ENCODE peak calls at places on chromosomes 5 and 9, in nine cellular contexts. One of them, this sample, is unnamed.

GRCh38 chr5:100270323-100270771 is 264.8 kb upstream of the FAM174A start:
- DNase-seq in AG04450: no peak
- DNase-seq in GM12865: no peak
- DNase-seq in retinal pigment epithelial cell: peak
- DNase-seq in AG04449: no peak
- DNase-seq in fibroblast of the aortic adventitia: no peak
- DNase-seq in cardiac muscle cell: no peak
- DNase-seq in mesothelial cell of epicardium: no peak
- DNase-seq in PC-9: no peak
- DNase-seq in this sample: no peak

GRCh38 chr5:82918311-82919031 is 158.7 kb downstream of the TMEM167A start:
- DNase-seq in AG04450: no peak
- DNase-seq in GM12865: no peak
- DNase-seq in retinal pigment epithelial cell: no peak
- DNase-seq in AG04449: no peak
- DNase-seq in fibroblast of the aortic adventitia: peak
- DNase-seq in cardiac muscle cell: no peak
- DNase-seq in mesothelial cell of epicardium: no peak
- DNase-seq in PC-9: no peak
- DNase-seq in this sample: no peak

GRCh38 chr5:107919361-107919760 is 248.6 kb upstream of the EFNA5 start:
- DNase-seq in AG04450: no peak
- DNase-seq in GM12865: peak
- DNase-seq in retinal pigment epithelial cell: no peak
- DNase-seq in AG04449: no peak
- DNase-seq in fibroblast of the aortic adventitia: no peak
- DNase-seq in cardiac muscle cell: no peak
- DNase-seq in mesothelial cell of epicardium: no peak
- DNase-seq in PC-9: no peak
- DNase-seq in this sample: no peak

GRCh38 chr5:61732376-61732775 is 400.3 kb downstream of the ZSWIM6 start:
- DNase-seq in AG04450: no peak
- DNase-seq in GM12865: no peak
- DNase-seq in retinal pigment epithelial cell: no peak
- DNase-seq in AG04449: no peak
- DNase-seq in fibroblast of the aortic adventitia: peak
- DNase-seq in cardiac muscle cell: peak
- DNase-seq in mesothelial cell of epicardium: no peak
- DNase-seq in PC-9: no peak
- DNase-seq in this sample: no peak

GRCh38 chr9:35521708-35522107 is 31.8 kb downstream of the RUSC2 start:
- DNase-seq in AG04450: peak
- DNase-seq in GM12865: no peak
- DNase-seq in retinal pigment epithelial cell: no peak
- DNase-seq in AG04449: peak
- DNase-seq in fibroblast of the aortic adventitia: peak
- DNase-seq in cardiac muscle cell: peak
- DNase-seq in mesothelial cell of epicardium: no peak
- DNase-seq in PC-9: no peak
- DNase-seq in this sample: no peak

GRCh38 chr9:114156658-114157421 is 1.5 kb downstream of the COL27A1 start:
- DNase-seq in AG04450: peak
- DNase-seq in GM12865: no peak
- DNase-seq in retinal pigment epithelial cell: no peak
- DNase-seq in AG04449: peak
- DNase-seq in fibroblast of the aortic adventitia: peak
- DNase-seq in cardiac muscle cell: peak
- DNase-seq in mesothelial cell of epicardium: peak
- DNase-seq in PC-9: no peak
- DNase-seq in this sample: no peak

GRCh38 chr5:151870820-151871219 is 53.8 kb downstream of the GLRA1 start:
- DNase-seq in AG04450: no peak
- DNase-seq in GM12865: no peak
- DNase-seq in retinal pigment epithelial cell: peak
- DNase-seq in AG04449: peak
- DNase-seq in fibroblast of the aortic adventitia: no peak
- DNase-seq in cardiac muscle cell: no peak
- DNase-seq in mesothelial cell of epicardium: no peak
- DNase-seq in PC-9: no peak
- DNase-seq in this sample: no peak

GRCh38 chr9:89887286-89887685 is 282.5 kb downstream of the GADD45G start:
- DNase-seq in AG04450: no peak
- DNase-seq in GM12865: no peak
- DNase-seq in retinal pigment epithelial cell: no peak
- DNase-seq in AG04449: no peak
- DNase-seq in fibroblast of the aortic adventitia: no peak
- DNase-seq in cardiac muscle cell: no peak
- DNase-seq in mesothelial cell of epicardium: peak
- DNase-seq in PC-9: no peak
- DNase-seq in this sample: no peak

GRCh38 chr5:159764283-159764927 is 151.9 kb upstream of the ADRA1B start:
- DNase-seq in AG04450: peak
- DNase-seq in GM12865: no peak
- DNase-seq in retinal pigment epithelial cell: peak
- DNase-seq in AG04449: peak
- DNase-seq in fibroblast of the aortic adventitia: peak
- DNase-seq in cardiac muscle cell: no peak
- DNase-seq in mesothelial cell of epicardium: no peak
- DNase-seq in PC-9: no peak
- DNase-seq in this sample: no peak

GRCh38 chr5:74251106-74252032 is 389.2 kb downstream of the ENC1 start:
- DNase-seq in AG04450: peak
- DNase-seq in GM12865: no peak
- DNase-seq in retinal pigment epithelial cell: peak
- DNase-seq in AG04449: peak
- DNase-seq in fibroblast of the aortic adventitia: peak
- DNase-seq in cardiac muscle cell: no peak
- DNase-seq in mesothelial cell of epicardium: no peak
- DNase-seq in PC-9: peak
- DNase-seq in this sample: no peak

GRCh38 chr5:151678713-151679112 is 8.0 kb downstream of the SPARC start:
- DNase-seq in AG04450: no peak
- DNase-seq in GM12865: no peak
- DNase-seq in retinal pigment epithelial cell: no peak
- DNase-seq in AG04449: no peak
- DNase-seq in fibroblast of the aortic adventitia: peak
- DNase-seq in cardiac muscle cell: no peak
- DNase-seq in mesothelial cell of epicardium: no peak
- DNase-seq in PC-9: no peak
- DNase-seq in this sample: no peak

GRCh38 chr5:170420809-170421412 is 31.7 kb upstream of the KCNMB1 start:
- DNase-seq in AG04450: peak
- DNase-seq in GM12865: peak
- DNase-seq in retinal pigment epithelial cell: peak
- DNase-seq in AG04449: peak
- DNase-seq in fibroblast of the aortic adventitia: peak
- DNase-seq in cardiac muscle cell: peak
- DNase-seq in mesothelial cell of epicardium: peak
- DNase-seq in PC-9: peak
- DNase-seq in this sample: peak

GRCh38 chr9:135296783-135297715 is 182.5 kb upstream of the PPP1R26 start:
- DNase-seq in AG04450: no peak
- DNase-seq in GM12865: no peak
- DNase-seq in retinal pigment epithelial cell: no peak
- DNase-seq in AG04449: no peak
- DNase-seq in fibroblast of the aortic adventitia: no peak
- DNase-seq in cardiac muscle cell: no peak
- DNase-seq in mesothelial cell of epicardium: no peak
- DNase-seq in PC-9: no peak
- DNase-seq in this sample: no peak

GRCh38 chr5:15683332-15683731 is 183.4 kb downstream of the FBXL7 start:
- DNase-seq in AG04450: no peak
- DNase-seq in GM12865: peak
- DNase-seq in retinal pigment epithelial cell: no peak
- DNase-seq in AG04449: no peak
- DNase-seq in fibroblast of the aortic adventitia: no peak
- DNase-seq in cardiac muscle cell: peak
- DNase-seq in mesothelial cell of epicardium: no peak
- DNase-seq in PC-9: no peak
- DNase-seq in this sample: no peak

DNA sequence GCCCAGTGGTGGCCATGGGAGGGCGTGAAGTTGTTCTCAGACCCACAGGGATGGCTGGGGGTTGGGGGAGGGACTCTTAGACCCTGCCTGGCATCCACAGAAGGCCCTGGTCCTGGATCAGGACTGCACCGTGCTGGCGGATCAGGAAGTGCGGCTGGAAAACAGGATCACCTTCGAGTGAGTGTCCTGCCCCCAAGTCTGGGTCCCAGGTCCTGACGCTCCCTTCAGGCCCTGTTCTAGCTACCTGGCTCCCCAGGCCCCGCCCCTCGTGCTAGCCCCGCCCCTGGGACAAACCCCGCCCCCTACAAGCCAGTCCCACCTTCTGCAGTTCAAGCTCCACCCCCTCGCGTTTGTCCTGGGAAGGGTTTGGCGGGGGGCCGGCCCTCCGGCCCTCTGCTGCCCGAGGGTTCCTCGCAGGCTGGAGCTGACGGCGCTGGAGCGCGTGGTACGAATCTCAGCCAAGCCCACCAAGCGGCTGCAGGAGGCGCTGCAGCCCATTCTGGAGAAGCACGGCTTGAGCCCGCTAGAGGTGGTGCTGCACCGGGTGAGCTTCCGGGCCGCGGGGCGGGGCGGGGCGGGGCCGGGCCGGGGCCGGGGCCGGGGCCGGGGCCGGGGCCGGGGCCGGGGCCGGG is 12.9 kb downstream of the RGS14 start:
- DNase-seq in AG04450: peak
- DNase-seq in GM12865: no peak
- DNase-seq in retinal pigment epithelial cell: peak
- DNase-seq in AG04449: no peak
- DNase-seq in fibroblast of the aortic adventitia: peak
- DNase-seq in cardiac muscle cell: peak
- DNase-seq in mesothelial cell of epicardium: peak
- DNase-seq in PC-9: peak
- DNase-seq in this sample: peak
- TF ChIP-seq CTCF in AG04450: peak
- TF ChIP-seq CTCF in GM12865: no peak
- TF ChIP-seq CTCF in retinal pigment epithelial cell: peak
- TF ChIP-seq CTCF in AG04449: peak
- TF ChIP-seq CTCF in fibroblast of the aortic adventitia: peak
- TF ChIP-seq CTCF in cardiac muscle cell: peak
- TF ChIP-seq CTCF in mesothelial cell of epicardium: peak
- TF ChIP-seq CTCF in PC-9: peak
- TF ChIP-seq CTCF in this sample: peak

GRCh38 chr9:92729735-92730155 is 34.9 kb downstream of the BICD2 start:
- DNase-seq in AG04450: no peak
- DNase-seq in GM12865: no peak
- DNase-seq in retinal pigment epithelial cell: no peak
- DNase-seq in AG04449: no peak
- DNase-seq in fibroblast of the aortic adventitia: no peak
- DNase-seq in cardiac muscle cell: no peak
- DNase-seq in mesothelial cell of epicardium: no peak
- DNase-seq in PC-9: no peak
- DNase-seq in this sample: no peak
- TF ChIP-seq CTCF in AG04450: no peak
- TF ChIP-seq CTCF in GM12865: no peak
- TF ChIP-seq CTCF in retinal pigment epithelial cell: no peak
- TF ChIP-seq CTCF in AG04449: no peak
- TF ChIP-seq CTCF in fibroblast of the aortic adventitia: no peak
- TF ChIP-seq CTCF in cardiac muscle cell: no peak
- TF ChIP-seq CTCF in mesothelial cell of epicardium: no peak
- TF ChIP-seq CTCF in PC-9: no peak
- TF ChIP-seq CTCF in this sample: no peak

GRCh38 chr5:350355-350754 is 28.8 kb downstream of the AHRR start:
- DNase-seq in AG04450: no peak
- DNase-seq in GM12865: no peak
- DNase-seq in retinal pigment epithelial cell: no peak
- DNase-seq in AG04449: no peak
- DNase-seq in fibroblast of the aortic adventitia: no peak
- DNase-seq in cardiac muscle cell: no peak
- DNase-seq in mesothelial cell of epicardium: no peak
- DNase-seq in PC-9: no peak
- DNase-seq in this sample: peak
- TF ChIP-seq CTCF in AG04450: no peak
- TF ChIP-seq CTCF in GM12865: no peak
- TF ChIP-seq CTCF in retinal pigment epithelial cell: peak
- TF ChIP-seq CTCF in AG04449: no peak
- TF ChIP-seq CTCF in fibroblast of the aortic adventitia: no peak
- TF ChIP-seq CTCF in cardiac muscle cell: peak
- TF ChIP-seq CTCF in mesothelial cell of epicardium: no peak
- TF ChIP-seq CTCF in PC-9: no peak
- TF ChIP-seq CTCF in this sample: no peak

GRCh38 chr5:6201626-6202025 is 176.7 kb downstream of the MED10 start:
- DNase-seq in AG04450: no peak
- DNase-seq in GM12865: no peak
- DNase-seq in retinal pigment epithelial cell: no peak
- DNase-seq in AG04449: no peak
- DNase-seq in fibroblast of the aortic adventitia: peak
- DNase-seq in cardiac muscle cell: no peak
- DNase-seq in mesothelial cell of epicardium: no peak
- DNase-seq in PC-9: peak
- DNase-seq in this sample: no peak

GRCh38 chr5:6202113-6202512 is 176.2 kb downstream of the MED10 start:
- DNase-seq in AG04450: no peak
- DNase-seq in GM12865: no peak
- DNase-seq in retinal pigment epithelial cell: no peak
- DNase-seq in AG04449: no peak
- DNase-seq in fibroblast of the aortic adventitia: no peak
- DNase-seq in cardiac muscle cell: no peak
- DNase-seq in mesothelial cell of epicardium: no peak
- DNase-seq in PC-9: no peak
- DNase-seq in this sample: no peak

GRCh38 chr5:6197427-6197826 is 180.9 kb downstream of the MED10 start:
- DNase-seq in AG04450: no peak
- DNase-seq in GM12865: no peak
- DNase-seq in retinal pigment epithelial cell: no peak
- DNase-seq in AG04449: no peak
- DNase-seq in fibroblast of the aortic adventitia: no peak
- DNase-seq in cardiac muscle cell: no peak
- DNase-seq in mesothelial cell of epicardium: no peak
- DNase-seq in PC-9: no peak
- DNase-seq in this sample: no peak

GRCh38 chr5:6202615-6203365 is 175.6 kb downstream of the MED10 start:
- DNase-seq in AG04450: no peak
- DNase-seq in GM12865: peak
- DNase-seq in retinal pigment epithelial cell: no peak
- DNase-seq in AG04449: no peak
- DNase-seq in fibroblast of the aortic adventitia: no peak
- DNase-seq in cardiac muscle cell: peak
- DNase-seq in mesothelial cell of epicardium: no peak
- DNase-seq in PC-9: no peak
- DNase-seq in this sample: peak
- TF ChIP-seq CTCF in AG04450: no peak
- TF ChIP-seq CTCF in GM12865: no peak
- TF ChIP-seq CTCF in retinal pigment epithelial cell: no peak
- TF ChIP-seq CTCF in AG04449: no peak
- TF ChIP-seq CTCF in fibroblast of the aortic adventitia: no peak
- TF ChIP-seq CTCF in cardiac muscle cell: no peak
- TF ChIP-seq CTCF in mesothelial cell of epicardium: peak
- TF ChIP-seq CTCF in PC-9: peak
- TF ChIP-seq CTCF in this sample: no peak

GRCh38 chr5:143094087-143094511 is 309.4 kb downstream of the NR3C1 start:
- DNase-seq in AG04450: no peak
- DNase-seq in GM12865: no peak
- DNase-seq in retinal pigment epithelial cell: no peak
- DNase-seq in AG04449: no peak
- DNase-seq in fibroblast of the aortic adventitia: peak
- DNase-seq in cardiac muscle cell: peak
- DNase-seq in mesothelial cell of epicardium: no peak
- DNase-seq in PC-9: no peak
- DNase-seq in this sample: no peak
- TF ChIP-seq CTCF in AG04450: peak
- TF ChIP-seq CTCF in GM12865: no peak
- TF ChIP-seq CTCF in retinal pigment epithelial cell: peak
- TF ChIP-seq CTCF in AG04449: no peak
- TF ChIP-seq CTCF in fibroblast of the aortic adventitia: peak
- TF ChIP-seq CTCF in cardiac muscle cell: no peak
- TF ChIP-seq CTCF in mesothelial cell of epicardium: peak
- TF ChIP-seq CTCF in PC-9: no peak
- TF ChIP-seq CTCF in this sample: no peak

GRCh38 chr5:133746834-133747233 is 134.5 kb upstream of the FSTL4 start:
- DNase-seq in AG04450: no peak
- DNase-seq in GM12865: peak
- DNase-seq in retinal pigment epithelial cell: no peak
- DNase-seq in AG04449: no peak
- DNase-seq in fibroblast of the aortic adventitia: no peak
- DNase-seq in cardiac muscle cell: no peak
- DNase-seq in mesothelial cell of epicardium: peak
- DNase-seq in PC-9: no peak
- DNase-seq in this sample: no peak
- TF ChIP-seq CTCF in AG04450: no peak
- TF ChIP-seq CTCF in GM12865: peak
- TF ChIP-seq CTCF in retinal pigment epithelial cell: peak
- TF ChIP-seq CTCF in AG04449: no peak
- TF ChIP-seq CTCF in fibroblast of the aortic adventitia: no peak
- TF ChIP-seq CTCF in cardiac muscle cell: peak
- TF ChIP-seq CTCF in mesothelial cell of epicardium: no peak
- TF ChIP-seq CTCF in PC-9: peak
- TF ChIP-seq CTCF in this sample: no peak